ENCODE peak calls at places on chromosomes 12 and 14, in four cellular contexts. L is tibial artery, H is AG10803, W is upper lobe of right lung. K is an unnamed sample.

GRCh38 chr12:98062464-98063245 is 452.7 kb upstream of the TMPO start:
- DNase-seq in L (no peak), H (no peak), W (no peak), K (no peak)

GRCh38 chr14:105065280-105066228 is at the start of gene GPR132:
- DNase-seq in L (no peak), H (no peak), W (peak; percentile 73), K (no peak)

GRCh38 chr14:42683690-42684089 is 1077.0 kb downstream of the LRFN5 start:
- DNase-seq in L (no peak), H (no peak), W (no peak), K (no peak)

GRCh38 chr14:104280085-104280901 is 141.9 kb downstream of the KIF26A start:
- DNase-seq in L (no peak), H (no peak), W (peak; percentile 52), K (no peak)

GRCh38 chr12:49776413-49776812 is 35.1 kb downstream of the TMBIM6 start:
- DNase-seq in L (peak; percentile 74), H (peak; percentile 82), W (peak; percentile 78), K (peak; percentile 26)

GRCh38 chr12:95582230-95583058 is 31.2 kb upstream of the USP44 start:
- DNase-seq in L (no peak), H (peak; percentile 52), W (no peak), K (no peak)

GRCh38 chr12:92930421-92930820 is 1.3 kb upstream of the EEA1 start:
- DNase-seq in L (no peak), H (no peak), W (no peak), K (no peak)

GRCh38 chr12:24499151-24500146 is 449.5 kb downstream of the BCAT1 start:
- DNase-seq in L (no peak), H (peak; percentile 10), W (no peak), K (no peak)

GRCh38 chr14:102784892-102785597 is 7.8 kb downstream of the TRAF3 start:
- DNase-seq in L (no peak), H (no peak), W (no peak), K (no peak)

GRCh38 chr12:121318121-121318520 is 21.6 kb upstream of the CAMKK2 start:
- DNase-seq in L (no peak), H (no peak), W (no peak), K (no peak)

DNA sequence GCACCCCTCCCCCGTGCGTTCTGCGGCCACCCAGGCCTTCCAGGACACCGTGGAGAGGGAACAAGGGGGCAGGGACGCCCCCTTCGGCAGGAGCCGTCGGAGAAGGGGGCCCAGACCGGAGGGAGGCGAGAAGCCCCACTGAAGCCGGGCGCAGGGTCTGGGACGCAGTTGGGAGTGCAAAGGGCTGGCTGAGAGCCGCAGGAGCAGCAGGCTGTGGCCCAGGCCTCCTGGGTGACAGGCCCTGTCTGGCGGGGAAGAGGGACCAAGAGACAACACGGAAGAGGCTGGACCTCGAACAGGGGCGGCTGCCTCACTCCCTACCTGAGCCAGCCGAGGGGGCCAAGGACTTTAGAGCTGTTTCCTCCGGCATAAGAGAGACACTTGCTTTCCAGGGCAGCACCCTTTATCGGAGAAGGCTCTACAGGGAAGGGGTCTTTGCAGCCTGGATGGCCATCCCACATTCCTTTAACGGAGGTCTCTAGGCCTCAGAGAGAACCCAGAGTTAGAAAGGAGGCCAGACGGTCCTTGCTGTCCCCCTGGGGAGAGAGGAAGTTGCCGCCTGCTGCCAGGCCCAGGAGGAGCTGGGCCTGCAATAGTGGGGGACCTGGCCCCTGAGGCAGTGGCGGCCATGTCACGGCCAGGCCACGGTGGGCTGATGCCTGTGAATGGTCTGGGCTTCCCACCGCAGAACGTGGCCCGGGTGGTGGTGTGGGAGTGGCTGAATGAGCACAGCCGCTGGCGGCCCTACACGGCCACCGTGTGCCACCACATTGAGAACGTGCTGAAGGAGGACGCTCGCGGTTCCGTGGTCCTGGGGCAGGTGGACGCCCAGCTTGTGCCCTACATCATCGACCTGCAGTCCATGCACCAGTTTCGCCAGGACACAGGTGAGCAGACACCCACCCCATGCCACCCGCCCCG is 1.3 kb downstream of the DTX1 start:
- DNase-seq in L (no peak), H (no peak), W (peak; percentile 63), K (no peak)
- H3K4me3 ChIP-seq in L (no peak overlapping the region), H (no peak overlapping the region), W (peak overlapping the region; percentile 47), K (no peak overlapping the region)

DNA sequence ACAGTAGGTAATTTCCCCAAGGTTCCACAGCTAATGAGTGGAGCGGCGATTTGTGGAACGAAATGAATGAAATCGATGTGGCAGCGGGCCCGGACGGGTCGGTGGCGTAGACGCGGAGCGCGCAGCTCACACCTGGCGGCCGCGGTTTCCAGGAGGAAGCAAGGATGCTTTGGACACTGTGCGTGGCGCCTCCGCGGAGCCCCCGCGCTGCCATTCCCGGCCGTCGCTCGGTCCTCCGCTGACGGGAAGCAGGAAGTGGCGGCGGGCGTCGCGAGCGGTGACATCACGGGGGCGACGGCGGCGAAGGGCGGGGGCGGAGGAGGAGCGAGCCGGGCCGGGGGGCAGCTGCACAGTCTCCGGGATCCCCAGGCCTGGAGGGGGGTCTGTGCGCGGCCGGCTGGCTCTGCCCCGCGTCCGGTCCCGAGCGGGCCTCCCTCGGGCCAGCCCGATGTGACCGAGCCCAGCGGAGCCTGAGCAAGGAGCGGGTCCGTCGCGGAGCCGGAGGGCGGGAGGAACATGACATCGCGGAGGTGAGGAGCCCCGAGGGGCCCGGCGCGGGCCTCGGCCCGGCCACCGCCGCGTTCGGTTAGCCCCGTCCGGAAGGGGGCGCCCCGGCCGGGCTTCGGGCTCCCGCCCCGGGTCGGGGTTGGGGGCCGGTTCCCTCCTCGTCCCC is at the start of gene PTPN11:
- DNase-seq in L (peak; percentile 81), H (peak; percentile 77), W (peak; percentile 95), K (no peak)
- TF ChIP-seq CTCF in L (no peak), H (no peak), W (peak; percentile 35), K (peak; percentile 31)

GRCh38 chr14:68819260-68819691 is 26.4 kb upstream of the ZFP36L1 start:
- DNase-seq in L (no peak), H (peak; percentile 51), W (no peak), K (no peak)

GRCh38 chr14:68817513-68818212 is 24.8 kb upstream of the ZFP36L1 start:
- DNase-seq in L (no peak), H (no peak), W (no peak), K (no peak)

GRCh38 chr14:68815288-68816182 is 22.7 kb upstream of the ZFP36L1 start:
- DNase-seq in L (no peak), H (no peak), W (no peak), K (no peak)

GRCh38 chr14:68816183-68816942 is 23.5 kb upstream of the ZFP36L1 start:
- DNase-seq in L (peak; percentile 89), H (peak; percentile 90), W (peak; percentile 96), K (no peak)

DNA sequence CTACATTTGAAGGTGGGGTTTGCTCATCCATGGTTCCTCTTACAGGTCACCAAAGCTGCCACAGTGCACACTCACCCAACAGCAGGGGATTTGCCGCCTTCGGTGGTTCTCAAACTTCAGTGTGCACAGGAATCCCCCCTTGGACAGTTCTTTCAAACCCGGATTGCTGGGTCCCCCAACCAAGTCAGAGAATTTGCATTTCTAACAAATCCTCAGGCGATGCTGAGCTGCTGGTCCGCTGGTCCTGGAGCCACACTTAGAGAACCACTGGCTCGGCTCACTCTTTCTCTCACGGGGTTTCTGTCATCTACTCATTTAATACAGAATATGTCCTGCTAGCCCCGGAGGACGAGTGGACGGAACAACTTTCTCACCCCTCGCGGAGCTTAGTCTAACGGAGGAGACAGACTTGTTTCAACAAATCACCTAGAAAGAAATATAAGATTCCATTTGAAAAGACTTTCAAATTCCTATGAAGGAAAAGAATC is 24.1 kb upstream of the ZFP36L1 start:
- DNase-seq in L (no peak), H (no peak), W (no peak), K (no peak)
- H3K4me3 ChIP-seq in L (peak overlapping the region; percentile 51), H (peak overlapping the region; percentile 46), W (peak overlapping the region; percentile 64), K (no peak overlapping the region)

GRCh38 chr14:89848165-89848564 is 106.4 kb downstream of the EFCAB11 start:
- DNase-seq in L (no peak), H (peak; percentile 36), W (no peak), K (no peak)
- TF ChIP-seq CTCF in L (peak; percentile 67), H (peak; percentile 65), W (peak; percentile 14), K (peak; percentile 41)

GRCh38 chr12:6215932-6216494 is 15.8 kb downstream of the CD9 start:
- DNase-seq in L (peak; percentile 92), H (peak; percentile 97), W (peak; percentile 93), K (peak; percentile 97)
- H3K4me3 ChIP-seq in L (peak overlapping the region; percentile 21), H (no peak overlapping the region), W (no peak overlapping the region), K (peak overlapping the region; percentile 1)

GRCh38 chr14:99300190-99300589 is 28.2 kb upstream of the BCL11B start:
- DNase-seq in L (no peak), H (no peak), W (no peak), K (no peak)

GRCh38 chr14:99296517-99296916 is 24.5 kb upstream of the BCL11B start:
- DNase-seq in L (no peak), H (no peak), W (no peak), K (no peak)
- TF ChIP-seq CTCF in L (no peak), H (no peak), W (no peak), K (no peak)

GRCh38 chr12:42684171-42685071 is 94.9 kb upstream of the PRICKLE1 start:
- DNase-seq in L (no peak), H (peak; percentile 12), W (no peak), K (no peak)

GRCh38 chr12:42673535-42673934 is 84.0 kb upstream of the PRICKLE1 start:
- DNase-seq in L (no peak), H (no peak), W (no peak), K (no peak)

GRCh38 chr12:42679402-42679801 is 89.9 kb upstream of the PRICKLE1 start:
- DNase-seq in L (no peak), H (no peak), W (no peak), K (no peak)
- H3K4me3 ChIP-seq in L (no peak overlapping the region), H (no peak overlapping the region), W (no peak overlapping the region), K (no peak overlapping the region)

GRCh38 chr12:32826807-32827412 is 69.7 kb downstream of the PKP2 start:
- DNase-seq in L (no peak), H (no peak), W (no peak), K (no peak)

GRCh38 chr12:32824596-32824995 is 68.9 kb upstream of the YARS2 start:
- DNase-seq in L (no peak), H (no peak), W (no peak), K (no peak)

GRCh38 chr12:32828120-32828519 is 68.5 kb downstream of the PKP2 start:
- DNase-seq in L (no peak), H (no peak), W (no peak), K (no peak)

GRCh38 chr12:32834122-32834521 is 62.5 kb downstream of the PKP2 start:
- DNase-seq in L (no peak), H (no peak), W (no peak), K (no peak)

DNA sequence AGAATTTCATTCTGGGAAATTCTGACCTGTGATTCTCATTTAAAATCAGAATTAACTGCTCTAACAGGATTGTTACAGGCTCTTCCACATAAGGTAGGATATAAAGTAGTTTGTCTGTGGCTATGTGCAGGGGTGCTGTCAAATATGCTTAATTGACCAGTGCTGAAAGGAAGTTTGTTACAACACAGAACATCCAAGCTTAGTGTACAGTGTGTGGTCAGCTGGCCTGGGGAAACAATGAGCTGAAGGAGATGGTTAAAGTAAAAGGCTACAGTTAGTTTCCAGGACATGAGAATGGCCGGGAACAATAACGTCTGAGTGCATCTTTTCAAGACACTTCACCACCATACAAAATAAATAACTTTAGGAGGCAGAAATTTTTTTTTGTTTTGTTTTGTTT is 68.0 kb downstream of the PKP2 start:
- DNase-seq in L (no peak), H (no peak), W (no peak), K (no peak)
- TF ChIP-seq CTCF in L (no peak), H (no peak), W (no peak), K (no peak)

GRCh38 chr12:47206450-47206830 is 126.7 kb upstream of the AMIGO2 start:
- DNase-seq in L (no peak), H (no peak), W (no peak), K (no peak)
- H3K4me3 ChIP-seq in L (no peak overlapping the region), H (no peak overlapping the region), W (no peak overlapping the region), K (no peak overlapping the region)

GRCh38 chr14:77320238-77320935 is at the start of gene POMT2:
- DNase-seq in L (peak; percentile 94), H (peak; percentile 84), W (peak; percentile 97), K (peak; percentile 69)
- TF ChIP-seq CTCF in L (peak; percentile 60), H (no peak), W (peak; percentile 35), K (peak; percentile 14)